ENCODE peak calls at places on chromosomes 1 and 21, in ten cellular contexts. R, E, T, H, Q, N, V, B, D and X are unnamed samples.

GRCh38 chr1:177863776-177864175 is 106.1 kb downstream of the SEC16B start:
- DNase-seq in H (peak; percentile 17), D (no peak), B (no peak), R (no peak), V (no peak), N (no peak), T (peak; percentile 50), E (no peak), Q (no peak), X (peak; percentile 17)

GRCh38 chr1:224497714-224498573 is 63.3 kb upstream of the WDR26 start:
- DNase-seq in N (no peak), H (peak; percentile 82), Q (peak; percentile 90), E (peak; percentile 54), T (peak; percentile 90), B (no peak), R (no peak), D (no peak), V (peak; percentile 89), X (peak; percentile 88)

GRCh38 chr1:157985473-157985872 is 8.0 kb upstream of the KIRREL1 start:
- DNase-seq in R (no peak), Q (no peak), H (no peak), V (no peak), E (no peak), N (no peak), B (no peak), T (no peak), D (no peak), X (no peak)

GRCh38 chr1:60994369-60994768 is 88.0 kb upstream of the NFIA start:
- DNase-seq in D (no peak), R (no peak), Q (no peak), B (no peak), N (no peak), E (no peak), H (no peak), T (no peak), V (no peak), X (no peak)

GRCh38 chr1:165910764-165911421 is 83.5 kb downstream of the UCK2 start:
- DNase-seq in E (no peak), V (peak; percentile 49), Q (no peak), D (no peak), H (peak; percentile 55), B (peak; percentile 63), T (no peak), R (no peak), N (no peak), X (no peak)

GRCh38 chr1:115069186-115069585 is 20.1 kb downstream of the TSPAN2 start:
- DNase-seq in H (peak; percentile 48), D (no peak), Q (peak; percentile 87), R (no peak), E (no peak), N (peak; percentile 89), V (peak; percentile 50), T (peak; percentile 74), B (no peak), X (peak; percentile 66)

GRCh38 chr1:98458514-98459259 is 202.8 kb upstream of the SNX7 start:
- DNase-seq in N (no peak), T (no peak), D (peak; percentile 2), Q (no peak), B (no peak), V (no peak), R (no peak), H (no peak), E (peak; percentile 34), X (no peak)

GRCh38 chr1:211258756-211259595 is at the start of gene RCOR3:
- DNase-seq in T (peak; percentile 80), Q (peak; percentile 90), R (peak; percentile 93), E (peak; percentile 94), V (peak; percentile 81), H (peak; percentile 88), D (peak; percentile 96), B (peak; percentile 97), N (no peak), X (peak; percentile 92)

GRCh38 chr1:19066874-19067186 is 110.4 kb upstream of the IFFO2 start:
- DNase-seq in N (no peak), E (no peak), V (no peak), H (no peak), D (no peak), B (peak; percentile 65), Q (no peak), T (no peak), R (no peak), X (no peak)

GRCh38 chr21:41858466-41859296 is 20.5 kb downstream of the PRDM15 start:
- DNase-seq in H (no peak), D (no peak), E (no peak), Q (no peak), B (no peak), T (no peak), N (no peak), R (no peak), V (no peak), X (no peak)

GRCh38 chr21:21085206-21085605 is 87.0 kb downstream of the NCAM2 start:
- DNase-seq in Q (no peak), T (no peak), H (no peak), B (no peak), D (no peak), N (no peak), R (no peak), V (no peak), E (no peak), X (no peak)

DNA sequence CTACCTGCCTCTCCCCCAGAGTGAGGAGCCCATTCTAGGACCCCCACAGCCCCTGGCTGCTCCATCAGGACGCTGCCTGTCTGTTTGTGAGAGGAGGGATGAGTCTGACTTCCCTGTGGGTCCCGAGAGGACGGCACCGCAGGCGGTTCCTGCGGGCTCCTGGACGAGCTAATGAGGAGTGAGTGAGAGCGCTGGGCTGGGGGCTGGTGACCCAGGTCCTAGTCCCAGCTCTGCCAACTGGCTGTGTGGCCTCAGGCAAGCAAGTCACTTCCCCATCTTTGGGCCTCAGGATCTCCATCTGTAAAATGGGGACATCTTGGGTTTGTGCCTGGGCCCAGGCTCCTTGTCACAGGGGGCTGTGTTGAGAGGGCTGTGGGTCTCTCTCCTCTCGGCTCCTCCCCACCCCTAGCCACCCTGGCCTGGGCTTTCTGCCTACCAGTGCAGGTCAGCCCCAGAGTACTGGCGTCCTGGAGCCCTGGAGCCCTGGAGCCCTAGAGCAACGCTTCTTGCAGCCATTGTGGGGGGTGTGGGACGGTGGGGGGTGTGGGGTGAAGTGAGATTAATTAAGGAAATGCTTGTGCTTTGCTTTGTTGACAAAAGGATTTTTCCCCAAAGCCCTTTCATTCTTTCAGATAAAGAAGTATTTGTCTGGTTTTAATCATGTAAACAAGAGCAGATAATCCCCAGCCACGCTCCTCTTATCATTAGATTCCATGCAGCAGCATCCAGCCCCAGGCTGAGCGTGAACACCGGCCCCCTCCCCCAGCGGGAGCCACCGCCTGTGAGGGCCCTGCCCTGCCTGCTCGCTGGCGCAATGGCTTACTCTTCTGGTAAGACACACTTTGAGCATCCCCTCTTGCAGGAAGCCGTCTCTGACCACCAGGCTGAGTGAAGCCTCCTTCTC is 26.8 kb downstream of the SLC1A7 start:
- DNase-seq in T (peak; percentile 50), B (no peak), R (no peak), D (peak; percentile 66), N (no peak), Q (no peak), E (peak; percentile 41), H (peak; percentile 72), V (no peak), X (no peak)
- TF ChIP-seq CTCF in T (no peak), B (no peak), R (no peak), D (no peak), N (no peak), Q (no peak), E (no peak), H (no peak), V (no peak), X (no peak)

DNA sequence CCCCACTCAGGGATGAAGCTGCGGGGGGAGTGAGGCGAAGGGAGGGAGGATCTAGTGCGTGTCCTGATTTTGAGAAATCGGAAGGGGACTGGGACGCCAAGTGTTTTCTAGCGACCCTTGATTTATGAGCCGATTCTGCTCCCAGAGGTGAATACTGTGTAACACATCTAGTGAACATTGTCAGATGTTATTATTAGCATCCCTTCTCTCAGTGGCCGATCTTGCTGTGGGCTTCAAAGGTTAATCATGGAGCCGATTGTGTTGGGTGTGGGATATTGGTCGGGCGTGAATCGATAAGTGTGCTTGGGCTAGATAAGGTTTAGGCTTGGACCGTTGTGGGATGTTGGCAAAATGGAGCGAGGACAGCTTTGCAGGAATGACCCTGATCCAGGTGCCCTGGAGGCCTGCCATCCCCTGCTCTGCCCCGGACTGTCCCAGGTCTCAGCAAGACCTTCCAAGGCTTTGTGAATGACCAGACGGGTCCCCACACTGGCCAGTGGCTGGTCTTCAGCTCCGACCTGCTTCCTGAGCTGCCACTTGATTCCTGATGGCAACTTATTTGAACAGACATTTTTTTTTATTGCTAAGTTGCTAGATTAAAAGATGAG is 2.2 kb downstream of the AJAP1 start:
- DNase-seq in N (no peak), Q (no peak), T (no peak), D (no peak), H (no peak), E (no peak), R (no peak), B (no peak), V (no peak), X (no peak)
- TF ChIP-seq CTCF in N (no peak), Q (no peak), T (no peak), D (no peak), H (no peak), E (no peak), R (no peak), B (peak; percentile 1), V (no peak), X (peak; percentile 4)

GRCh38 chr1:108570128-108570527 is 10.2 kb downstream of the EEIG2 start:
- DNase-seq in T (no peak), E (no peak), N (no peak), B (no peak), R (no peak), D (peak; percentile 29), H (no peak), Q (peak; percentile 61), V (no peak), X (no peak)
- TF ChIP-seq CTCF in T (peak; percentile 25), E (no peak), N (peak; percentile 73), B (peak; percentile 16), R (no peak), D (peak; percentile 59), H (peak; percentile 44), Q (peak; percentile 67), V (peak; percentile 51), X (peak; percentile 58)

GRCh38 chr1:41794031-41794430 is 124.7 kb downstream of the HIVEP3 start:
- DNase-seq in D (no peak), H (no peak), N (no peak), T (no peak), R (no peak), E (no peak), Q (no peak), B (no peak), V (no peak), X (no peak)

GRCh38 chr1:41792485-41792770 is 126.3 kb downstream of the HIVEP3 start:
- DNase-seq in Q (no peak), D (no peak), E (no peak), N (no peak), T (no peak), B (no peak), R (no peak), H (no peak), V (no peak), X (no peak)

GRCh38 chr1:41791667-41792484 is 126.8 kb downstream of the HIVEP3 start:
- DNase-seq in Q (no peak), V (no peak), E (no peak), T (no peak), B (no peak), R (no peak), N (no peak), H (no peak), D (no peak), X (no peak)

GRCh38 chr1:41799205-41799604 is 119.5 kb downstream of the HIVEP3 start:
- DNase-seq in N (no peak), T (no peak), B (no peak), R (no peak), H (no peak), D (no peak), E (no peak), Q (no peak), V (no peak), X (no peak)

GRCh38 chr1:41795205-41795762 is 123.4 kb downstream of the HIVEP3 start:
- DNase-seq in D (peak; percentile 17), E (no peak), H (peak; percentile 64), N (no peak), R (no peak), V (peak; percentile 77), B (no peak), T (peak; percentile 46), Q (peak; percentile 43), X (peak; percentile 63)
- TF ChIP-seq CTCF in D (peak; percentile 53), E (no peak), H (peak; percentile 47), N (peak; percentile 55), R (no peak), V (peak; percentile 73), B (no peak), T (peak; percentile 50), Q (peak; percentile 70), X (peak; percentile 81)